ENCODE peak calls at places on chromosomes 2 and 18, in nine cellular contexts. G, K, N, D, Q, V, W, J and U are unnamed samples.

GRCh38 chr2:113406114-113406513 is 31.4 kb upstream of the ZNG1B start:
- DNase-seq in G (no peak), K (no peak), N (no peak), D (no peak), Q (no peak), V (no peak), W (no peak), J (no peak), U (no peak)

GRCh38 chr2:58427572-58428285 is 186.6 kb upstream of the FANCL start:
- DNase-seq in G (peak), K (no peak), N (no peak), D (no peak), Q (peak), V (no peak), W (no peak), J (peak), U (no peak)

GRCh38 chr18:69109686-69110085 is 291.0 kb upstream of the DOK6 start:
- DNase-seq in G (no peak), K (no peak), N (no peak), D (no peak), Q (no peak), V (no peak), W (no peak), J (no peak), U (no peak)

GRCh38 chr18:23106575-23106974 is 28.7 kb upstream of the CABLES1 start:
- DNase-seq in G (no peak), K (no peak), N (no peak), D (no peak), Q (no peak), V (no peak), W (peak), J (no peak), U (no peak)

GRCh38 chr2:88059979-88060906 is 4.7 kb upstream of the KRCC1 start:
- DNase-seq in G (peak), K (no peak), N (no peak), D (no peak), Q (no peak), V (no peak), W (peak), J (peak), U (no peak)

GRCh38 chr2:173720310-173720709 is 244.9 kb downstream of the SP3 start:
- DNase-seq in G (no peak), K (no peak), N (no peak), D (no peak), Q (no peak), V (no peak), W (peak), J (no peak), U (no peak)

GRCh38 chr2:241035142-241035817 is 36.9 kb downstream of the SNED1 start:
- DNase-seq in G (no peak), K (no peak), N (no peak), D (no peak), Q (no peak), V (peak), W (no peak), J (peak), U (peak)

GRCh38 chr18:80182855-80183254 is 64.5 kb downstream of the PARD6G start:
- DNase-seq in G (no peak), K (no peak), N (no peak), D (no peak), Q (no peak), V (no peak), W (peak), J (no peak), U (no peak)

GRCh38 chr2:197929008-197929885 is 124.9 kb downstream of the PLCL1 start:
- DNase-seq in G (no peak), K (peak), N (no peak), D (no peak), Q (no peak), V (no peak), W (no peak), J (no peak), U (no peak)

GRCh38 chr2:84459028-84459943 is at the start of gene SUCLG1:
- DNase-seq in G (peak), K (peak), N (peak), D (peak), Q (peak), V (peak), W (peak), J (peak), U (peak)

GRCh38 chr2:138475394-138475793 is 26.2 kb upstream of the SPOPL start:
- DNase-seq in G (no peak), K (no peak), N (no peak), D (no peak), Q (no peak), V (no peak), W (no peak), J (no peak), U (no peak)

GRCh38 chr2:230137902-230138539 is 69.3 kb upstream of the SLC16A14 start:
- DNase-seq in G (no peak), K (no peak), N (no peak), D (no peak), Q (no peak), V (no peak), W (no peak), J (no peak), U (no peak)

GRCh38 chr2:54810236-54810635 is 86.8 kb downstream of the EML6 start:
- DNase-seq in G (no peak), K (no peak), N (no peak), D (no peak), Q (no peak), V (no peak), W (no peak), J (no peak), U (no peak)

GRCh38 chr18:73577365-73577764 is 570.3 kb downstream of the FBXO15 start:
- DNase-seq in G (no peak), K (no peak), N (no peak), D (no peak), Q (no peak), V (no peak), W (no peak), J (no peak), U (no peak)